ENCODE peak calls at places on chromosomes 11 and 22, in seven cellular contexts. P is colonic mucosa, V is fibroblast of lung, B is transverse colon, F is Peyer's patch, T is BE2C, L is heart right ventricle. K is an unnamed sample. For H3K9me3, the result is how much of the 10 kb centered on the place peaks cover.

GRCh38 chr11:119974467-119974866 is 163.4 kb downstream of the TRIM29 start:
- DNase-seq in F (no peak), P (no peak), B (no peak), V (no peak), T (no peak), L (peak), K (no peak)

GRCh38 chr11:57638005-57638760 is 11.5 kb downstream of the YPEL4 start:
- DNase-seq in P (no peak), T (peak), B (peak), L (peak), V (peak), F (no peak), K (peak)

GRCh38 chr11:19805827-19806226 is 93.2 kb downstream of the NAV2 start:
- DNase-seq in P (no peak), T (no peak), B (no peak), F (no peak), V (peak), L (no peak), K (no peak)

GRCh38 chr11:13104619-13105236 is 95.6 kb downstream of the RASSF10 start:
- DNase-seq in V (no peak), P (no peak), L (peak), T (no peak), B (no peak), F (no peak), K (no peak)

GRCh38 chr11:102422817-102423725 is 29.5 kb downstream of the TMEM123 start:
- DNase-seq in F (no peak), V (no peak), B (no peak), L (no peak), P (no peak), T (no peak), K (no peak)

GRCh38 chr11:28757725-28758515 is 649.7 kb downstream of the METTL15 start:
- DNase-seq in F (no peak), P (no peak), T (no peak), L (no peak), V (peak), B (no peak), K (peak)

GRCh38 chr11:83195176-83195531 is 1.6 kb downstream of the ANKRD42 start:
- DNase-seq in V (peak), F (no peak), T (no peak), B (no peak), L (no peak), P (no peak), K (no peak)

GRCh38 chr11:72238492-72239295 is 5.3 kb downstream of the PHOX2A start:
- DNase-seq in L (peak), T (peak), F (no peak), V (no peak), B (no peak), P (no peak), K (no peak)

GRCh38 chr22:25008666-25009065 is 56.1 kb downstream of the KIAA1671 start:
- DNase-seq in F (no peak), V (no peak), T (peak), B (no peak), L (no peak), P (no peak), K (no peak)

GRCh38 chr22:26169312-26170111 is at the start of gene SEZ6L:
- DNase-seq in P (no peak), T (peak), F (no peak), B (no peak), L (peak), V (peak), K (peak)

GRCh38 chr11:45468265-45468856 is 182.2 kb upstream of the SYT13 start:
- DNase-seq in T (no peak), F (no peak), P (no peak), L (no peak), B (no peak), V (peak), K (peak)

GRCh38 chr11:27215471-27216267 is 147.3 kb downstream of the CCDC34 start:
- DNase-seq in V (peak), T (no peak), P (peak), F (no peak), B (no peak), L (peak), K (no peak)

DNA sequence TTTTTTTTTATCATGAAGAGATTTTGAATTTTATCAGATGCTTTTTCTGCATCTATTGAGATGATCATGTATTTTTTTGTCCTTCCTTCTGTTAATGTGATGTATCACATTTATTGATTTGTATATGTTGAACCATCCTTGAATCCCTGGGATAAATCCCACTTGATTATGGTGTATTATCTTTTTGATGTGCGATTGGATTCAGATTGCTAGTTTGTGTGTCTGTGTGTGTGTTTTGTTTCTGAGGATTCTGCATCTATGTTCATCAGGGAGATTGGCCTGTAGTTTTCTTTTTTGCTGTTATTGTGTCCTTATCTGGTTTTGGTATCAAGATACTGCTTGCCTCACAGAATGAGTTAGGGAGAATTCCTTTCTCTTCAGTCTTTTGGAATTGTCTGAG is 52.6 kb downstream of the KCNQ1OT1 start:
- DNase-seq in F (no peak), V (no peak), P (no peak), L (no peak), B (no peak), T (no peak), K (no peak)
- H3K9me3 ChIP-seq in F (under half), V (under half), P (under half), L (half or more), B (half or more), T (under half), K (under half)

GRCh38 chr22:29485448-29485847 is 5.4 kb downstream of the NEFH start:
- DNase-seq in V (no peak), F (no peak), L (no peak), P (no peak), B (no peak), T (no peak), K (no peak)
- H3K9me3 ChIP-seq in V (under half), F (under half), L (under half), P (under half), B (under half), T (under half), K (under half)

DNA sequence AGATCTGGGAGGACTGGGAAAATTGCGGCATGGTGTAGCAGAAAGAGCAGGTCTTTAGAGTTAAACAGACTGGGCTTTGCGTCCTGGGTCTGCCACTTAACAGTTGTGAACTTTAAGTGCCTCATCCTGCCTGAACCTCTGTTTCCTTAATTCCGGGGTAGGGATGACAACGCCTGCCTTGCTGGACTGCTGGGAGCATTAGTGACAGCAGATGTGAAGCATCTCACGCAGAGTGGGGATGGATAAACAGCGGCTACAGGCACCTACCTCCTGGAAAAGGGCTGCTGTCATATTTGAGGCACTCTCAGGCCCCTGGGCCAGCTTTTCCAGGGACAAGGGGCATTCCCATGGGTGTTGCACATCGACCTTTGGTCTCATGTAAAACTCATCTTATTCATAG is 572.1 kb downstream of the TBC1D22A start:
- DNase-seq in L (no peak), B (no peak), P (no peak), V (no peak), F (no peak), T (no peak), K (no peak)
- H3K9me3 ChIP-seq in L (under half), B (under half), P (under half), V (under half), F (under half), T (under half), K (under half)

DNA sequence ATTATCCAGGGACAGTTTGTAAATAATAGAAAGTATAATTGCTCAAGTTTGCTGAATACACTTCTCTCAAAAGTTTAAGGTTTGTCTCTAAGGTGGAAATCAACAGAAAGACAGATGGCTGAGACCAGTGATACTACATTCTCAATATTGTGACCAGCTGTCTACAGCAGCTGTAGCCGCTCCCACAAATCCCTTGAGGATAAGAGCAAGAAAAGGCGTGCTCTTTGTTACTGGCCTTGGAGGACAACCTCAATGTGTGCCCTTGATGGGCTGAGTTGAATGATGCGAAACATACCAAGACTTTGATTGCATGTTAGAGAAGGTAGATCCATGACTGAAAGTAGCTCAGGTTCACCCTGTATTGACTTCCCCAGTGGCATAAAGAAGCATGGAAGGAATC is 6.1 kb downstream of the OR6M1 start:
- DNase-seq in B (no peak), L (no peak), V (no peak), T (no peak), P (no peak), F (no peak), K (no peak)
- H3K9me3 ChIP-seq in B (under half), L (under half), V (under half), T (under half), P (under half), F (under half), K (under half)

GRCh38 chr22:49621601-49622210 is 206.0 kb downstream of the BRD1 start:
- DNase-seq in T (no peak), F (no peak), P (no peak), B (no peak), L (no peak), V (no peak), K (no peak)
- H3K9me3 ChIP-seq in T (under half), F (under half), P (under half), B (under half), L (under half), V (under half), K (under half)

GRCh38 chr22:48940266-48940987 is 887.2 kb downstream of the BRD1 start:
- DNase-seq in P (peak), L (no peak), T (no peak), B (peak), F (no peak), V (no peak), K (no peak)
- H3K9me3 ChIP-seq in P (under half), L (under half), T (under half), B (under half), F (under half), V (under half), K (under half)

GRCh38 chr22:48644997-48645396 is 1182.7 kb downstream of the BRD1 start:
- DNase-seq in V (no peak), F (no peak), L (no peak), P (no peak), B (no peak), T (no peak), K (no peak)

GRCh38 chr22:48645766-48646165 is 1181.9 kb downstream of the BRD1 start:
- DNase-seq in T (no peak), B (no peak), L (no peak), V (no peak), F (no peak), P (no peak), K (no peak)

GRCh38 chr22:48642550-48642949 is 1185.1 kb downstream of the BRD1 start:
- DNase-seq in P (no peak), V (no peak), F (no peak), B (no peak), L (no peak), T (no peak), K (no peak)

GRCh38 chr22:48643066-48643731 is 1184.5 kb downstream of the BRD1 start:
- DNase-seq in V (no peak), L (no peak), B (no peak), F (no peak), T (no peak), P (no peak), K (no peak)

GRCh38 chr22:48644108-48644507 is 1183.6 kb downstream of the BRD1 start:
- DNase-seq in V (peak), F (no peak), T (no peak), L (no peak), B (no peak), P (no peak), K (peak)
- H3K9me3 ChIP-seq in V (under half), F (under half), T (under half), L (under half), B (under half), P (under half), K (under half)

GRCh38 chr22:48142388-48142787 is 1379.9 kb downstream of the TBC1D22A start:
- DNase-seq in F (no peak), V (no peak), L (no peak), T (no peak), P (no peak), B (no peak), K (no peak)

GRCh38 chr22:48138855-48139254 is 1376.4 kb downstream of the TBC1D22A start:
- DNase-seq in V (no peak), P (no peak), B (no peak), L (no peak), T (no peak), F (no peak), K (no peak)

GRCh38 chr22:48139776-48140175 is 1377.3 kb downstream of the TBC1D22A start:
- DNase-seq in L (no peak), B (no peak), T (no peak), P (no peak), F (no peak), V (no peak), K (no peak)

GRCh38 chr22:48140261-48140660 is 1377.8 kb downstream of the TBC1D22A start:
- DNase-seq in P (no peak), B (no peak), T (no peak), V (no peak), L (no peak), F (no peak), K (no peak)

GRCh38 chr22:48141301-48141700 is 1378.9 kb downstream of the TBC1D22A start:
- DNase-seq in P (no peak), T (no peak), F (no peak), V (no peak), L (no peak), B (no peak), K (no peak)
- H3K9me3 ChIP-seq in P (under half), T (under half), F (under half), V (under half), L (under half), B (under half), K (under half)

DNA sequence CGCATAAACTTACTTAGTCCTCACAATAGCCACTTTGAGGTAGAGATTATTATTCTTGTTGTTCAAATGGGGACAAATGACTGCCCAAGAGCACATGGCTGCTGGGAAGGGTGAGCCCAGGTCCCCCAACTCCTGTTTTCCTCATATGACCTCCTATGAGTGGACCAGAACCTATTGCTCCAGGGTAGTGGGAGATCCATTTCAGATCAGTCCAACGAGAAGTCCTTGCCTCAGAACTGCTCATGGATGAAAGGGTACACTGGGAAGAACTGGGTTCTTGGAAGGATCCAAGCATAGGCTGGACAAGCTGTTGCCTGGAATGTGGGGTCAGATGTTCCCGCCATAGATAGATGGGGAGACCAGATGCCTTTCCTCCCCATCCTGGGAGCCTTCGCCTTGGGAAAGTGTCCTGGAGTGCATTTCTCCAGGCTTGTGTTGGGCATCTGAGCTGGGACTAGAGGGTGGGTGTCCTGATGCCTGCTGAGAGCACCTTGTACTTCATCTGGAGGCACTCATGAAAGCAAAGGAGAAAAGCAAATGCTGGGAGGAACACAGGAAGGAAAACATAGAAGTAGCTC is 146.3 kb upstream of the B3GAT1 start:
- DNase-seq in V (no peak), B (no peak), P (no peak), T (no peak), L (peak), F (no peak), K (no peak)
- H3K9me3 ChIP-seq in V (under half), B (under half), P (under half), T (under half), L (under half), F (under half), K (under half)

GRCh38 chr22:49549851-49550430 is 277.7 kb downstream of the BRD1 start:
- DNase-seq in L (no peak), P (no peak), V (no peak), F (no peak), B (no peak), T (no peak), K (no peak)
- H3K9me3 ChIP-seq in L (under half), P (under half), V (under half), F (under half), B (under half), T (under half), K (under half)

K was measured in cardiac muscle cell.